ENCODE peak calls at places on chromosomes 3 and 15, in six cellular contexts. O is heart left ventricle, F is adrenal gland, G is kidney, D is endothelial cell of umbilical vein, A is mesendoderm. L is an unnamed sample. For H3K4me1, the result is how much of the 10 kb centered on the place peaks cover.

GRCh38 chr3:196341142-196341541 is 3.0 kb upstream of the TM4SF19 start:
- DNase-seq in O (no peak), A (no peak), F (no peak), D (no peak), G (no peak), L (no peak)

GRCh38 chr3:197365621-197366020 is 67.2 kb upstream of the DLG1 start:
- DNase-seq in O (no peak), G (no peak), A (no peak), F (no peak), D (no peak), L (no peak)

GRCh38 chr3:106688463-106688862 is 688.8 kb upstream of the CCDC54 start:
- DNase-seq in D (no peak), F (peak), A (peak), G (no peak), O (no peak), L (no peak)

GRCh38 chr15:39247574-39247973 is 333.3 kb upstream of the THBS1 start:
- DNase-seq in A (no peak), F (no peak), O (no peak), G (no peak), D (peak), L (no peak)

GRCh38 chr15:60392601-60392985 is 5.2 kb downstream of the ANXA2 start:
- DNase-seq in O (no peak), D (peak), A (peak), F (no peak), G (no peak), L (peak)

GRCh38 chr3:73558399-73559075 is 66.2 kb downstream of the PDZRN3 start:
- DNase-seq in O (peak), A (peak), G (no peak), D (no peak), F (peak), L (no peak)

GRCh38 chr3:186519021-186519658 is 25.0 kb downstream of the CRYGS start:
- DNase-seq in D (no peak), G (no peak), F (no peak), O (no peak), A (no peak), L (no peak)

GRCh38 chr15:94206463-94207167 is 24.7 kb upstream of the MCTP2 start:
- DNase-seq in A (no peak), F (no peak), D (no peak), O (no peak), G (no peak), L (peak)

GRCh38 chr3:71061037-71061436 is 522.5 kb downstream of the FOXP1 start:
- DNase-seq in D (peak), F (no peak), O (no peak), G (no peak), A (no peak), L (no peak)

GRCh38 chr15:41977757-41978369 is 5.5 kb upstream of the EHD4 start:
- DNase-seq in O (no peak), F (no peak), G (no peak), D (no peak), A (no peak), L (no peak)

GRCh38 chr15:48086582-48086981 is 34.2 kb upstream of the SLC24A5 start:
- DNase-seq in D (no peak), F (no peak), A (no peak), O (peak), G (peak), L (no peak)

GRCh38 chr3:186121968-186122367 is 13.1 kb upstream of the ETV5 start:
- DNase-seq in F (no peak), O (no peak), A (peak), G (no peak), D (no peak), L (no peak)

GRCh38 chr3:186164696-186165095 is 55.8 kb upstream of the ETV5 start:
- DNase-seq in A (no peak), D (no peak), F (no peak), O (no peak), G (no peak), L (no peak)

GRCh38 chr3:175535351-175535750 is 676.2 kb downstream of the NAALADL2 start:
- DNase-seq in A (no peak), G (no peak), F (no peak), D (no peak), O (no peak), L (no peak)

GRCh38 chr3:31181661-31182060 is 287.2 kb upstream of the GADL1 start:
- DNase-seq in D (no peak), O (no peak), A (no peak), G (no peak), F (no peak), L (no peak)

GRCh38 chr15:99305761-99306505 is 54.7 kb downstream of the LRRC28 start:
- DNase-seq in G (peak), F (no peak), A (peak), O (peak), D (peak), L (no peak)

GRCh38 chr15:90099072-90099867 is 3.0 kb downstream of the IDH2 start:
- DNase-seq in A (no peak), G (no peak), D (no peak), O (no peak), F (no peak), L (peak)

GRCh38 chr3:184715943-184716651 is 4.2 kb upstream of the MAGEF1 start:
- DNase-seq in F (no peak), A (no peak), O (no peak), G (no peak), D (no peak), L (no peak)

GRCh38 chr3:38343797-38344594 is 2.6 kb upstream of the XYLB start:
- DNase-seq in D (no peak), A (no peak), F (no peak), O (no peak), G (no peak), L (no peak)

GRCh38 chr3:73540969-73541740 is 83.6 kb downstream of the PDZRN3 start:
- DNase-seq in A (no peak), G (no peak), D (no peak), F (no peak), O (no peak), L (no peak)

GRCh38 chr3:161510510-161511260 is 14.1 kb downstream of the OTOL1 start:
- DNase-seq in F (peak), G (no peak), O (no peak), D (no peak), A (peak), L (no peak)

GRCh38 chr15:98292442-98293240 is 332.1 kb downstream of the ARRDC4 start:
- DNase-seq in F (no peak), A (peak), O (no peak), G (no peak), D (peak), L (peak)

GRCh38 chr3:184636774-184637316 is 75.0 kb downstream of the MAGEF1 start:
- DNase-seq in O (no peak), D (no peak), G (no peak), F (no peak), A (peak), L (no peak)

GRCh38 chr3:20462226-20462625 is 276.2 kb upstream of the SGO1 start:
- DNase-seq in A (no peak), F (no peak), G (no peak), O (no peak), D (no peak), L (no peak)

GRCh38 chr15:48664436-48664835 is 18.9 kb upstream of the FBN1 start:
- DNase-seq in A (no peak), G (no peak), O (no peak), D (no peak), F (no peak), L (no peak)

GRCh38 chr15:100311099-100311751 is 30.6 kb downstream of the ADAMTS17 start:
- DNase-seq in F (no peak), G (no peak), O (peak), D (no peak), A (no peak), L (no peak)

GRCh38 chr3:155232605-155233004 is 60.9 kb downstream of the STRIT1 start:
- DNase-seq in F (peak), G (no peak), D (no peak), O (peak), A (peak), L (peak)

GRCh38 chr3:88141458-88142083 is 8.2 kb upstream of the C3orf38 start:
- DNase-seq in F (no peak), O (no peak), D (no peak), G (no peak), A (no peak), L (no peak)

GRCh38 chr3:67515778-67516177 is 138.6 kb downstream of the SUCLG2 start:
- DNase-seq in F (no peak), A (peak), D (peak), O (no peak), G (no peak), L (no peak)

GRCh38 chr3:23644099-23644498 is 161.7 kb upstream of the UBE2E1 start:
- DNase-seq in F (no peak), O (no peak), D (no peak), G (no peak), A (no peak), L (no peak)

GRCh38 chr15:62060116-62060895 is at the start of gene VPS13C:
- DNase-seq in A (peak), G (peak), D (peak), F (peak), O (peak), L (peak)

GRCh38 chr3:65953301-65953812 is 85.4 kb downstream of the MAGI1 start:
- DNase-seq in A (peak), O (peak), F (peak), D (peak), G (peak), L (peak)

GRCh38 chr3:123658118-123658859 is 73.4 kb upstream of the HACD2 start:
- DNase-seq in O (peak), D (peak), A (no peak), G (peak), F (peak), L (no peak)

GRCh38 chr3:15306979-15307359 is 25.4 kb downstream of the SH3BP5 start:
- DNase-seq in G (no peak), F (no peak), D (no peak), A (no peak), O (no peak), L (no peak)

GRCh38 chr15:26935322-26935721 is 35.7 kb upstream of the GABRG3 start:
- DNase-seq in G (no peak), A (no peak), F (no peak), D (no peak), O (no peak), L (no peak)

GRCh38 chr15:33169625-33170024 is 24.9 kb downstream of the FMN1 start:
- DNase-seq in A (no peak), F (no peak), D (no peak), G (no peak), O (no peak), L (no peak)

GRCh38 chr3:9808345-9809037 is 1.6 kb upstream of the TTLL3 start:
- DNase-seq in D (peak), O (no peak), A (peak), F (no peak), G (no peak), L (peak)
- H3K4me3 ChIP-seq in D (no peak), O (no peak), A (no peak), F (no peak), G (no peak), L (no peak)

GRCh38 chr3:159803444-159803843 is 185.2 kb upstream of the IL12A start:
- DNase-seq in G (no peak), O (no peak), F (no peak), D (peak), A (no peak), L (no peak)
- H3K4me1 ChIP-seq in G (under half), O (half or more), F (under half), D (under half), A (under half), L (under half)

GRCh38 chr3:13414040-13414729 is 5.9 kb downstream of the NUP210 start:
- DNase-seq in F (peak), O (peak), D (no peak), A (no peak), G (peak), L (peak)
- H3K27ac ChIP-seq in F (no peak), O (no peak), D (no peak), A (no peak), G (no peak), L (peak)

GRCh38 chr3:3172627-3173026 is 6.9 kb downstream of the CRBN start:
- DNase-seq in O (no peak), D (peak), F (no peak), G (no peak), A (no peak), L (peak)
- H3K4me3 ChIP-seq in O (peak), D (peak), F (no peak), G (no peak), A (no peak), L (no peak)

DNA sequence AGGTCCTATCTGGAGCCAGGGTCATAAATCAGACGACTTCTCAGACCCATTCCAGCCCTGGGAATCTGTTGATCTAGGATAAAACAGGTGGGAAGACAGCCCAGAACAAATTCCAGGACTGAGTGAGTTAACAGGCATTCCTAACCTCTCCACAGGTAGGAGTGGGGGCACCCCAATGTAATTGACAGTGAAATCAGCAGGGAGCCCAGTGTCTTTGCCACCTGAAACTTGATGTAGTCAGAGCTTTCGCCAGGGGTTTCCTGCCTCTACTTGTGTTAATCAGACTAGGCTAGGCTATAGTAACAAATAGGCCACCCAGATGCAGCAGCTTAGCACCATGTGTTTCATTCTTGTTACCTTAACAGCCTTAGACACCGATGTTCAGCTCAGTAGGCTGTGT is 2.7 kb upstream of the HEG1 start:
- DNase-seq in A (no peak), D (no peak), G (no peak), O (no peak), F (no peak), L (no peak)
- H3K4me1 ChIP-seq in A (under half), D (under half), G (under half), O (half or more), F (under half), L (under half)

GRCh38 chr3:134212898-134213665 is 37.6 kb downstream of the RYK start:
- DNase-seq in G (peak), F (peak), O (peak), A (peak), D (peak), L (peak)

GRCh38 chr3:134216206-134216764 is 34.4 kb downstream of the RYK start:
- DNase-seq in G (no peak), O (no peak), A (no peak), F (no peak), D (no peak), L (no peak)

GRCh38 chr3:134214239-134214638 is 36.4 kb downstream of the RYK start:
- DNase-seq in G (no peak), A (no peak), F (no peak), O (no peak), D (no peak), L (no peak)

GRCh38 chr3:134211797-134212196 is 38.9 kb downstream of the RYK start:
- DNase-seq in D (peak), G (no peak), O (peak), F (peak), A (peak), L (peak)

GRCh38 chr3:134216851-134217250 is 33.8 kb downstream of the RYK start:
- DNase-seq in A (no peak), O (no peak), D (no peak), G (no peak), F (no peak), L (no peak)
- H3K27ac ChIP-seq in A (no peak), O (no peak), D (no peak), G (no peak), F (no peak), L (no peak)

GRCh38 chr3:80230954-80231353 is 463.2 kb upstream of the ROBO1 start:
- DNase-seq in G (no peak), A (no peak), O (no peak), D (no peak), F (no peak), L (no peak)
- H3K4me3 ChIP-seq in G (no peak), A (no peak), O (no peak), D (no peak), F (no peak), L (no peak)

GRCh38 chr3:53705024-53705750 is 141.0 kb downstream of the CHDH start:
- DNase-seq in A (no peak), G (no peak), O (no peak), D (no peak), F (no peak), L (no peak)

GRCh38 chr3:53703630-53704362 is 142.4 kb downstream of the CHDH start:
- DNase-seq in O (no peak), D (no peak), F (no peak), G (no peak), A (peak), L (no peak)

GRCh38 chr3:53704363-53704725 is 141.9 kb downstream of the CHDH start:
- DNase-seq in G (no peak), A (no peak), O (no peak), D (no peak), F (no peak), L (no peak)

GRCh38 chr3:53707222-53707621 is 139.0 kb downstream of the CHDH start:
- DNase-seq in A (no peak), F (no peak), O (no peak), G (no peak), D (no peak), L (no peak)

GRCh38 chr3:53705774-53706173 is 140.4 kb downstream of the CHDH start:
- DNase-seq in F (no peak), O (no peak), A (no peak), G (no peak), D (no peak), L (no peak)
- H3K4me1 ChIP-seq in F (under half), O (under half), A (under half), G (under half), D (under half), L (under half)